ENCODE peak calls at places on chromosomes 6 and 20, in seven cellular contexts. D is colonic mucosa, G is brain microvascular endothelial cell, Q is osteoblast, W is omental fat pad, F is foreskin fibroblast, X is cardiac muscle cell. R is an unnamed sample.
A peak's percentile ranks its signal among the peaks of the same experiment; 100 is the strongest.

GRCh38 chr6:169172435-169172834 is 81.2 kb downstream of the THBS2 start:
- DNase-seq in G (peak; percentile 88), F (peak; percentile 99), Q (peak; percentile 98), D (no peak), W (no peak), X (peak; percentile 89), R (no peak)

GRCh38 chr20:48725589-48725991 is 102.2 kb downstream of the PREX1 start:
- DNase-seq in Q (no peak), F (peak; percentile 62), X (peak; percentile 43), W (no peak), G (peak; percentile 45), D (no peak), R (no peak)

GRCh38 chr6:41846666-41847237 is 48.4 kb downstream of the USP49 start:
- DNase-seq in X (peak; percentile 98), Q (peak; percentile 85), W (peak; percentile 33), F (peak; percentile 85), D (peak; percentile 72), G (peak; percentile 93), R (peak; percentile 55)

GRCh38 chr6:26130581-26131247 is 43.5 kb downstream of the HFE start:
- DNase-seq in G (no peak), Q (no peak), X (no peak), W (no peak), F (no peak), D (no peak), R (no peak)

GRCh38 chr6:52362443-52363221 is 681 bp downstream of the PAQR8 start:
- DNase-seq in W (peak; percentile 30), F (no peak), Q (peak; percentile 94), G (peak; percentile 6), D (peak; percentile 60), X (peak; percentile 7), R (peak; percentile 57)

GRCh38 chr6:72401865-72402264 is 220.0 kb upstream of the KCNQ5 start:
- DNase-seq in W (no peak), D (no peak), F (no peak), Q (no peak), G (no peak), X (no peak), R (no peak)

GRCh38 chr6:89475106-89475505 is 42.2 kb downstream of the ANKRD6 start:
- DNase-seq in F (no peak), W (no peak), Q (no peak), D (no peak), G (no peak), X (no peak), R (no peak)

GRCh38 chr6:141587482-141588266 is 545.1 kb upstream of the GJE1 start:
- DNase-seq in F (peak; percentile 69), W (no peak), Q (no peak), D (no peak), X (peak; percentile 81), G (peak; percentile 47), R (no peak)

GRCh38 chr20:23889775-23890187 is 10.2 kb upstream of the CST5 start:
- DNase-seq in F (peak; percentile 29), X (peak; percentile 64), D (peak; percentile 48), G (peak; percentile 60), W (no peak), Q (peak; percentile 79), R (peak; percentile 78)

GRCh38 chr20:47727909-47728361 is 57.3 kb downstream of the SULF2 start:
- DNase-seq in Q (no peak), X (no peak), D (no peak), F (no peak), W (no peak), G (no peak), R (peak; percentile 18)

GRCh38 chr20:17571153-17571527 is 1.3 kb downstream of the DSTN start:
- DNase-seq in X (peak; percentile 41), Q (no peak), D (no peak), G (no peak), W (no peak), F (no peak), R (no peak)

GRCh38 chr20:1474817-1475603 is 8.4 kb upstream of the NSFL1C start:
- DNase-seq in D (no peak), G (no peak), Q (no peak), F (no peak), W (no peak), X (no peak), R (no peak)
- TF ChIP-seq CTCF in D (no peak), G (peak; percentile 38), Q (no peak), F (no peak), W (no peak), X (no peak), R (no peak)

DNA sequence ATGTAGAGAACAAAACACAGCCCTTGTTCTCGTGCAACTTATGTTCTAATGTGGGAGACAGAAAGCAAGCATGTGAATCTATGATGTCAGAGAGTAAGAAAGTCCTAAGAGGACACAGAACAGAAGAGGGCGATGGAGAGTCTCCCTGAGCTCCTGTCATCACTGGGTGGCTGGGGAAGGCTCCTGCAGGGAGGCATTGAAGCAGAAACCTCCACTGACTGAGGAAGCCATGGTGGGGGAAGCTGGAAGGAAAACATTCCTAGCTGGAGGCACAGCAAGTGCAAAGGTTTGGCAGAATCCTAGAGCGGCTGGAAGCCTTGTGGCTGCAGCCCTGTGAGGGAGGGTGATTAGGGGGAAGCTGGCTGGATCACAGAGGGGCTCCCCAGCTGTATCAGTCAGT is 248.0 kb downstream of the CDH26 start:
- DNase-seq in F (no peak), Q (peak; percentile 76), W (no peak), D (no peak), G (peak; percentile 54), X (peak; percentile 8), R (peak; percentile 41)
- TF ChIP-seq CTCF in F (peak; percentile 66), Q (peak; percentile 48), W (no peak), D (no peak), G (peak; percentile 75), X (peak; percentile 10), R (peak; percentile 26)

DNA sequence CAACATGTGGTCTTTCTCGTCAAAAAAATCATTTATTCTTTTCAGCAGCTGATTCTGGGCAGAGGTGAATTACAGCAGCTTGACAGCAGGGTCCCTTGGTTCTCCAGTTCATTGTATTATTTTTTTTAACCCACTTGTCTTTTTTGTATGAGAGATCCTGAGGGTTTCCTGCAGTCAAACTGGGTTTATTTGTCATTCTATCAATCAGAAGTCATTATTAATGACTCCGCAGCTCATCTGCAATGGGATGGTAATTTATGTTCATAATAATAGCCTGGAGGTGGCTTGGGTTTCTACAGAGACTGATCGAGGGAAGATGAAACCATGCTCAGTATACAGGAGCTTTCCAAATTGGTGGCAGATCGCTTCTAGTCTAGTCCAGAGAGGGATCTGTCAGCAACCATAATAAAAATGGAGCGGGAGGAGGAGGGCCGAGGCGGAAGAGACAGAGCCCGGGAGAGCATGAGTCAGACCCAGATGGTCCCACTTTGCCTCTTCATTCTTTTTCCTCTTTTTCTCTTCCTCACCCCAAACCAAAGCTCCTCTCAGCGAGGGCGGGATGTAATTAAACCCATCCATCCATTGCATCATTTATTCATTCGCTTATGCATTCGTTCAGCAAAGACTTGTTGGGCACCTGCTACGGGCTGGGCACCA is 22.5 kb downstream of the EDN3 start:
- DNase-seq in G (no peak), F (peak; percentile 9), X (no peak), D (no peak), Q (no peak), W (no peak), R (no peak)
- TF ChIP-seq CTCF in G (no peak), F (no peak), X (no peak), D (no peak), Q (no peak), W (no peak), R (no peak)

GRCh38 chr6:38739532-38739931 is 24.4 kb downstream of the DNAH8 start:
- DNase-seq in F (no peak), W (no peak), D (no peak), X (peak; percentile 3), G (no peak), Q (no peak), R (no peak)
- TF ChIP-seq CTCF in F (no peak), W (no peak), D (no peak), X (peak; percentile 32), G (peak; percentile 34), Q (peak; percentile 40), R (peak; percentile 35)

GRCh38 chr6:139406577-139407343 is 32.3 kb upstream of the CITED2 start:
- DNase-seq in W (no peak), F (no peak), X (no peak), Q (peak; percentile 55), D (no peak), G (no peak), R (no peak)
- TF ChIP-seq CTCF in W (no peak), F (no peak), X (no peak), Q (no peak), D (no peak), G (no peak), R (no peak)

DNA sequence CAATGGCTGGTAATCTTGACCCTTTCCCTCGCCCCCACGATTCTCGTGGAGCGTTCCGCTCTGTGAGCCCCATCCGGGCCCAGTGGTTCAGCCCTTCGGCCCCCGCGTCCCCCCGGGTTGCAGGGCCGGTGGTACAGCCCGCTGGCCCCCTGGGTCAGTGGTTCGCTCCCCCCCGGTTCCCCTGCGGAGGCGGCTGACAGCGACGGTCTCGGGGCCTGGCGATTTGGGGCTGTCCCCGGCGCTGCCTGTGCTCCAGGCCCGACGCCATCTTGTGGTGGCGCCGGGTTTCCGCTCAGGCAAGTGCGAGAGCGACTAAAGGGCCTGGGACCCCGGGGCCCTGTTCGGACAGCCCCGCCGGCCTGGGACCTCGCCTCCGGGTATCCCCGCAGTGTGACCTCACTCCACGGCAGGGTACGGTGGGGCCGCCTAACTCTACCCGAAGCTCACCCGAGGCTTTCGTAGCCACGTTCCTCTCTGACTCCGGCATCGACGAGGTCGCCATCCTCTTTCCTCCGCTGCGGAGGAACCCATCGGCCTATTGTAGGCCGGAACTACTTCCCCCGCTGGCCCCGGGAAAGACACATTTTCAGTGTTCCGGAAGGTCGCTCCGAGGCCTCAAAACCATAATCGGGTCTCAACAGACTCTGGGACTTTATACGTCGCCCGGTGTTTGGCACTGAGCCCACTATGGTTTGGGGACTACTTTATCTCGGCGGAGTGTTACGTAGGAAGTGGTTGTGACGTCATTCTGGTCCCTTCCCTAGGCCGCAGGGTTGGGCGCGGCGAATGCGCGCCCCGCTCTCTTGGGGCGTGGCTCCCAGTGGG is at the start of gene ZNF335:
- DNase-seq in D (peak; percentile 94), W (peak; percentile 77), F (peak; percentile 96), G (peak; percentile 90), Q (peak; percentile 98), X (peak; percentile 99), R (peak; percentile 95)
- TF ChIP-seq CTCF in D (peak; percentile 31), W (peak; percentile 44), F (no peak), G (peak; percentile 27), Q (no peak), X (peak; percentile 18), R (no peak)